ENCODE peak calls at places on chromosomes 11 and 22, in five cellular contexts. I is H1, Y is GM12878, C is HCT116, Z is K562. A is an unnamed sample.

GRCh38 chr11:91164452-91164822 is 941.6 kb upstream of the CHORDC1 start:
- DNase-seq in Z (no peak), Y (no peak), C (no peak), I (no peak), A (no peak)

GRCh38 chr11:78659326-78660319 is 85.0 kb upstream of the NARS2 start:
- DNase-seq in C (no peak), Z (no peak), I (no peak), Y (no peak), A (no peak)

GRCh38 chr11:33736148-33736809 is at the start of gene CD59:
- DNase-seq in Z (peak), Y (peak), C (peak), I (peak), A (peak)

GRCh38 chr22:17853066-17853465 is 78.8 kb upstream of the BID start:
- DNase-seq in Y (no peak), Z (peak), C (no peak), I (no peak), A (no peak)

GRCh38 chr11:5317301-5317700 is 6.8 kb downstream of the OR51B2 start:
- DNase-seq in Z (no peak), Y (no peak), I (no peak), C (no peak), A (no peak)

GRCh38 chr11:104159356-104159755 is 4.6 kb downstream of the PDGFD start:
- DNase-seq in Z (no peak), I (no peak), Y (no peak), C (no peak), A (no peak)

GRCh38 chr22:45775569-45776312 is 104.1 kb downstream of the ATXN10 start:
- DNase-seq in Y (peak), Z (no peak), C (no peak), I (no peak), A (no peak)

GRCh38 chr11:114447892-114448291 is 8.6 kb downstream of the REXO2 start:
- DNase-seq in Z (no peak), I (no peak), C (no peak), Y (no peak), A (no peak)

GRCh38 chr11:3166268-3167142 is 1.4 kb upstream of the OSBPL5 start:
- DNase-seq in Y (no peak), I (no peak), C (no peak), Z (peak), A (no peak)

GRCh38 chr11:77821349-77821851 is 456 bp downstream of the AAMDC start:
- DNase-seq in C (no peak), I (no peak), Z (peak), Y (no peak), A (peak)

GRCh38 chr22:49900441-49901230 is 17.6 kb downstream of the ALG12 start:
- DNase-seq in Y (no peak), C (no peak), I (no peak), Z (no peak), A (no peak)

GRCh38 chr11:67279589-67280340 is 9.3 kb upstream of the ANKRD13D start:
- DNase-seq in C (no peak), Z (no peak), I (no peak), Y (no peak), A (no peak)

GRCh38 chr22:21666786-21667185 is 974 bp downstream of the PPIL2 start:
- DNase-seq in I (no peak), Y (no peak), C (no peak), Z (peak), A (no peak)

GRCh38 chr11:87879118-87879517 is 296.1 kb downstream of the RAB38 start:
- DNase-seq in C (no peak), Y (no peak), I (no peak), Z (no peak), A (no peak)

GRCh38 chr22:31082606-31083376 is 1.7 kb downstream of the SMTN start:
- DNase-seq in Z (peak), I (no peak), Y (no peak), C (peak), A (peak)

GRCh38 chr11:62133328-62134065 is 9.7 kb downstream of the INCENP start:
- DNase-seq in Y (no peak), I (no peak), Z (no peak), C (no peak), A (no peak)

GRCh38 chr11:4134844-4135243 is 40.2 kb downstream of the RRM1 start:
- DNase-seq in I (no peak), Z (no peak), Y (no peak), C (no peak), A (no peak)

GRCh38 chr11:114348200-114349191 is 51.8 kb downstream of the C11orf71 start:
- DNase-seq in Z (peak), C (peak), I (peak), Y (no peak), A (no peak)

GRCh38 chr11:29208117-29208516 is 808.7 kb downstream of the KCNA4 start:
- DNase-seq in Y (no peak), I (no peak), Z (no peak), C (no peak), A (no peak)

GRCh38 chr22:50012201-50013181 is at the start of gene IL17REL:
- DNase-seq in C (no peak), Y (no peak), I (no peak), Z (peak), A (no peak)

GRCh38 chr22:46894081-46894671 is 131.7 kb downstream of the TBC1D22A start:
- DNase-seq in I (no peak), Y (no peak), Z (no peak), C (no peak), A (no peak)

GRCh38 chr11:17686185-17686980 is 33.0 kb upstream of the MYOD1 start:
- DNase-seq in I (no peak), C (no peak), Y (no peak), Z (no peak), A (no peak)

GRCh38 chr22:30906946-30907345 is 61.6 kb downstream of the MORC2 start:
- DNase-seq in C (no peak), Z (no peak), Y (no peak), I (no peak), A (no peak)

GRCh38 chr11:17428930-17429329 is 40.5 kb upstream of the KCNJ11 start:
- DNase-seq in I (no peak), Y (no peak), C (no peak), Z (no peak), A (no peak)

GRCh38 chr11:548700-549603 is 11.6 kb downstream of the LMNTD2 start:
- DNase-seq in I (no peak), C (no peak), Y (no peak), Z (no peak), A (no peak)

GRCh38 chr11:14414470-14415461 is 55.8 kb upstream of the RRAS2 start:
- DNase-seq in I (no peak), C (no peak), Z (peak), Y (peak), A (no peak)

GRCh38 chr11:103959279-103959930 is 77.0 kb upstream of the DDI1 start:
- DNase-seq in C (no peak), I (no peak), Z (no peak), Y (peak), A (no peak)

GRCh38 chr11:128926000-128926399 is 16.7 kb downstream of the TP53AIP1 start:
- DNase-seq in Y (no peak), I (no peak), C (no peak), Z (no peak), A (no peak)

GRCh38 chr11:102010776-102011500 is 36.3 kb upstream of the CFAP300 start:
- DNase-seq in I (peak), Z (peak), C (peak), Y (no peak), A (peak)

GRCh38 chr11:44732564-44732963 is 5.8 kb downstream of the TSPAN18 start:
- DNase-seq in Z (no peak), Y (no peak), C (no peak), I (no peak), A (no peak)

GRCh38 chr22:19419464-19420178 is 11.9 kb downstream of the HIRA start:
- DNase-seq in Y (peak), Z (peak), C (no peak), I (no peak), A (no peak)

GRCh38 chr11:59767212-59767611 is 12.0 kb downstream of the STX3 start:
- DNase-seq in Y (no peak), C (no peak), Z (peak), I (no peak), A (no peak)

GRCh38 chr11:57456960-57457642 is 3.2 kb upstream of the RTN4RL2 start:
- DNase-seq in I (no peak), Z (peak), C (peak), Y (no peak), A (peak)

GRCh38 chr11:34929794-34930763 is 13.7 kb downstream of the PDHX start:
- DNase-seq in C (no peak), Y (no peak), Z (peak), I (no peak), A (no peak)

GRCh38 chr11:34928960-34929680 is 12.7 kb downstream of the PDHX start:
- DNase-seq in Z (no peak), I (no peak), C (no peak), Y (no peak), A (no peak)

GRCh38 chr11:34926831-34927132 is 10.4 kb downstream of the PDHX start:
- DNase-seq in I (no peak), C (no peak), Z (no peak), Y (no peak), A (no peak)

GRCh38 chr11:34926101-34926830 is 9.8 kb downstream of the PDHX start:
- DNase-seq in I (no peak), C (peak), Y (no peak), Z (peak), A (peak)

DNA sequence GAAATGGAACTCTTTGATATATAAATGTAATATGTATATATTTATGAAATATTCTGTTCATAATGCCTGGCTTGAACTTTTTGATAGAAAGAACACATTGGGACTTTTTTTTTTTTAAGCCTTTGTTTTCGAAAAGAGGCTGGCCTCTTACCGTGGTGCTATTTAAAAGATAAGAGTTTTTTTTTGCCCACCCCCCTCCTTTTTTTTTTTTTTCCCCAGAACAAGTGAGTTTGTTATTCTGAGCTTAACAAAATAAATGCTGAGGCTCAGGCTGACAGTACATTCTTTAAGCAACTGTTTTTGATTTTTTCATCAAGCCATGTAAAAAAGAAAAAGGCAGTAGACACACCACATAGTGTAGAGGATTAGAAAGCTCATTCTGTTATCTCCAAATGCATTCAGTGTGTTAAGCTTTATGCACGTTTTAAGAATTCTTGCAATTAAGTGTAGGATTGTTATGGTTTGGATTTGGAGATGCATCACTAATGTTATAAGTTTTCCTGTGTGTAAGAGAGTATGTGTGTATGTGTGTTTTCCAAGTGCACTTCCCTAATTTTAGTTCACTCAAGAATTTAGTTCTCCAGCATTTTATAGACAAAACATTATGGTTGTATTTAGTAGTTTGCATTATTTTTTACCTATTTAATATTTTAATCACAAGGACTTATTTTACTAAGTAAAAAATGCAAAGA is 12.0 kb downstream of the PDHX start:
- DNase-seq in C (no peak), Z (no peak), Y (no peak), I (no peak), A (no peak)
- TF ChIP-seq JUND in C (no peak), Z (no peak), Y (no peak), I (no peak), A (no peak)

GRCh38 chr11:2140411-2141400 is 1.5 kb upstream of the IGF2 start:
- DNase-seq in Y (no peak), C (no peak), I (no peak), Z (no peak), A (no peak)

GRCh38 chr11:2138436-2139117 is 612 bp downstream of the IGF2 start:
- DNase-seq in Z (no peak), Y (no peak), C (no peak), I (no peak), A (no peak)

GRCh38 chr11:2138075-2138435 is 1.1 kb downstream of the IGF2 start:
- DNase-seq in Y (no peak), I (no peak), Z (no peak), C (no peak), A (no peak)

GRCh38 chr11:2139118-2139490 is at the start of gene IGF2:
- DNase-seq in Z (no peak), C (no peak), I (no peak), Y (no peak), A (peak)

GRCh38 chr11:2139691-2140337 is 625 bp upstream of the IGF2 start:
- DNase-seq in I (no peak), C (no peak), Z (no peak), Y (no peak), A (no peak)
- TF ChIP-seq JUND in I (no peak), C (no peak), Z (no peak), Y (no peak), A (no peak)

DNA sequence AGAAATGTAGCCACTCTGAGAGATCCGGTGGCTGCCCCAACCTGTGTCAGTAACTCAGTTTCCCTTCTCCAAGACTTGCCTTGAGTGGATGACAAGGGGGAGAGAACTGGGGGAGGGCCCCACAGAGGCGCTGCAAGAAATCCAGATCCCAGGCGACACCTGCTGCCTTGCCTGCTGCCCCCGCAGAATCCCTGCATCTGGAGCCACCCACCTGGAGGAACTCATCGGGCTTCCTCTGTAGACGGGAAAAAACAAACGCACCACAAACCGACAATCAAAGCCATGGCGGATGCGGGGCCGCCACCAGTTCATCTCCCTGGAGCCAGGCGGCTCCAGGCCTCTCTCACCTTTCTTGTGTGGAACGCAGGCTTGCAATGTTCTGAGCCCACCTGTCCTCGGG is 40.2 kb downstream of the MACROD1 start:
- DNase-seq in Z (no peak), I (no peak), Y (no peak), C (no peak), A (no peak)
- TF ChIP-seq JUND in Z (no peak), I (no peak), Y (no peak), C (no peak), A (no peak)

GRCh38 chr11:73126804-73127480 is 15.2 kb downstream of the FCHSD2 start:
- DNase-seq in I (no peak), Y (no peak), Z (no peak), C (no peak), A (no peak)
- TF ChIP-seq JUND in I (no peak), Y (no peak), Z (no peak), C (no peak), A (no peak)

DNA sequence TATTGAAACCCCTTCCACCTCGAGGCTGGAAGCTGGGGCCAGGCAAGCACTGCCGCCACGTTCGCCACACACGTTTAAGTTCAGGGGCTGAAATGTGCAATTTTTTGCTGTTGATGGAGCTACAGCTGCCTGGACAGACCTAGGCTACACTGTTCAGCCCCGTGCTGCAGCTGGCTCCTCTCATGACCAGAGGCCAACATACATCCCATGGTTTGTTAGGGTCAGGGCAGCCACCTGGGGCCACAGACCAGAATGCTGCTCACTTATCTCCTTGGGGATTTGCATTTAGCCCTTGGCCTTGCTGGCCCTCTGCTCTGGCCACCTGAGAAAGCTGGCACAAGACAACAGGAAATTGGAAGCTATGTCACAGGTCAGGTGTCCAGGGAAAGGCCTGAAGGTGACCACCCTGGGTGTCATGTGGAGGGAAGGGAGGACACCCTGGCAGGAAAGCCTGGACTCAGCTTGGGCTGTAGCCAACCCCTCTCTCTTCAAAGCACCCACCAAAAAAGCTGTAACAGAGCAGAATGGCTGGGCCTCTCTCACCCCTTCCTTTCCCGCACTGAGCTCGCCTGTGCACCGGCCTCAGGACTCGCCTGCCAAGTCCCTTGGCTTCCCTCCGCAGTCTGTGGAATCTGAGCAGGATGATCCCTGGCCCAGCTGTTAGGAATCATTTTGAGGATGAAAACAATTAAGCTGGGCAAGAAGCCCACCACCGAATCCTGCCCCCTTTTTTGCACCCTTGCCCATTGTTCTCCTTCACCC is 86.3 kb downstream of the SNX19 start:
- DNase-seq in I (no peak), Y (no peak), C (no peak), Z (no peak), A (no peak)
- TF ChIP-seq JUND in I (no peak), Y (no peak), C (no peak), Z (no peak), A (no peak)

GRCh38 chr22:36110306-36110791 is 50.2 kb downstream of the APOL3 start:
- DNase-seq in C (no peak), Y (no peak), I (no peak), Z (no peak), A (no peak)
- TF ChIP-seq JUND in C (no peak), Y (no peak), I (no peak), Z (no peak), A (no peak)

GRCh38 chr11:120131941-120132644 is 5.8 kb downstream of the TRIM29 start:
- DNase-seq in C (no peak), Z (no peak), I (no peak), Y (no peak), A (no peak)
- TF ChIP-seq JUND in C (no peak), Z (no peak), I (no peak), Y (no peak), A (no peak)